ENCODE peak calls at places on chromosomes 2 and 18, in six cellular contexts. One of them, this sample, is unnamed.
A peak's percentile ranks its signal among the peaks of the same experiment; 100 is the strongest.

GRCh38 chr2:48767330-48767729 is 11.8 kb upstream of the LHCGR start:
- DNase-seq in IMR-90: no peak
- DNase-seq in hepatocyte: peak; percentile 54
- DNase-seq in heart right ventricle: no peak
- DNase-seq in OCI-LY7: no peak
- DNase-seq in CD4-positive, alpha-beta T cell: no peak
- DNase-seq in this sample: no peak

GRCh38 chr2:100425573-100426383 is 8.3 kb upstream of the CHST10 start:
- DNase-seq in heart right ventricle: no peak
- DNase-seq in IMR-90: no peak
- DNase-seq in OCI-LY7: no peak
- DNase-seq in hepatocyte: no peak
- DNase-seq in CD4-positive, alpha-beta T cell: no peak
- DNase-seq in this sample: no peak

GRCh38 chr2:163658556-163658955 is 77.3 kb downstream of the FIGN start:
- DNase-seq in OCI-LY7: no peak
- DNase-seq in CD4-positive, alpha-beta T cell: no peak
- DNase-seq in hepatocyte: no peak
- DNase-seq in heart right ventricle: no peak
- DNase-seq in IMR-90: no peak
- DNase-seq in this sample: peak; percentile 52

GRCh38 chr2:218517434-218518206 is 50.5 kb downstream of the USP37 start:
- DNase-seq in IMR-90: no peak
- DNase-seq in hepatocyte: no peak
- DNase-seq in heart right ventricle: no peak
- DNase-seq in OCI-LY7: no peak
- DNase-seq in CD4-positive, alpha-beta T cell: no peak
- DNase-seq in this sample: no peak

GRCh38 chr18:11689972-11690570 is 1.0 kb downstream of the GNAL start:
- DNase-seq in IMR-90: peak; percentile 2
- DNase-seq in CD4-positive, alpha-beta T cell: no peak
- DNase-seq in hepatocyte: no peak
- DNase-seq in heart right ventricle: no peak
- DNase-seq in OCI-LY7: no peak
- DNase-seq in this sample: no peak

GRCh38 chr2:36356199-36356989 is 816 bp downstream of the CRIM1 start:
- DNase-seq in OCI-LY7: peak; percentile 71
- DNase-seq in CD4-positive, alpha-beta T cell: peak; percentile 12
- DNase-seq in hepatocyte: peak; percentile 68
- DNase-seq in IMR-90: peak; percentile 34
- DNase-seq in heart right ventricle: peak; percentile 38
- DNase-seq in this sample: no peak

GRCh38 chr2:42999856-43000241 is 207.5 kb upstream of the HAAO start:
- DNase-seq in OCI-LY7: no peak
- DNase-seq in CD4-positive, alpha-beta T cell: no peak
- DNase-seq in hepatocyte: no peak
- DNase-seq in IMR-90: no peak
- DNase-seq in heart right ventricle: no peak
- DNase-seq in this sample: no peak

GRCh38 chr2:25314514-25315315 is 27.0 kb downstream of the DNMT3A start:
- DNase-seq in heart right ventricle: peak; percentile 88
- DNase-seq in CD4-positive, alpha-beta T cell: peak; percentile 60
- DNase-seq in IMR-90: peak; percentile 29
- DNase-seq in hepatocyte: peak; percentile 84
- DNase-seq in OCI-LY7: peak; percentile 54
- DNase-seq in this sample: no peak

GRCh38 chr18:55875330-55875933 is 287.4 kb upstream of the TCF4 start:
- DNase-seq in IMR-90: no peak
- DNase-seq in CD4-positive, alpha-beta T cell: no peak
- DNase-seq in heart right ventricle: no peak
- DNase-seq in hepatocyte: no peak
- DNase-seq in OCI-LY7: no peak
- DNase-seq in this sample: no peak

GRCh38 chr2:195382186-195382585 is 274.8 kb upstream of the SLC39A10 start:
- DNase-seq in heart right ventricle: no peak
- DNase-seq in CD4-positive, alpha-beta T cell: no peak
- DNase-seq in OCI-LY7: peak; percentile 30
- DNase-seq in IMR-90: no peak
- DNase-seq in hepatocyte: no peak
- DNase-seq in this sample: no peak

GRCh38 chr2:157420771-157421323 is 23.0 kb downstream of the CYTIP start:
- DNase-seq in heart right ventricle: no peak
- DNase-seq in CD4-positive, alpha-beta T cell: no peak
- DNase-seq in OCI-LY7: no peak
- DNase-seq in hepatocyte: no peak
- DNase-seq in IMR-90: peak; percentile 8
- DNase-seq in this sample: no peak

GRCh38 chr2:113218283-113219091 is 44.7 kb downstream of the PSD4 start:
- DNase-seq in heart right ventricle: peak; percentile 33
- DNase-seq in IMR-90: no peak
- DNase-seq in OCI-LY7: no peak
- DNase-seq in CD4-positive, alpha-beta T cell: no peak
- DNase-seq in hepatocyte: peak; percentile 83
- DNase-seq in this sample: no peak

GRCh38 chr2:236162804-236163482 is 5.2 kb downstream of the GBX2 start:
- DNase-seq in heart right ventricle: no peak
- DNase-seq in OCI-LY7: no peak
- DNase-seq in CD4-positive, alpha-beta T cell: no peak
- DNase-seq in hepatocyte: no peak
- DNase-seq in IMR-90: no peak
- DNase-seq in this sample: no peak

DNA sequence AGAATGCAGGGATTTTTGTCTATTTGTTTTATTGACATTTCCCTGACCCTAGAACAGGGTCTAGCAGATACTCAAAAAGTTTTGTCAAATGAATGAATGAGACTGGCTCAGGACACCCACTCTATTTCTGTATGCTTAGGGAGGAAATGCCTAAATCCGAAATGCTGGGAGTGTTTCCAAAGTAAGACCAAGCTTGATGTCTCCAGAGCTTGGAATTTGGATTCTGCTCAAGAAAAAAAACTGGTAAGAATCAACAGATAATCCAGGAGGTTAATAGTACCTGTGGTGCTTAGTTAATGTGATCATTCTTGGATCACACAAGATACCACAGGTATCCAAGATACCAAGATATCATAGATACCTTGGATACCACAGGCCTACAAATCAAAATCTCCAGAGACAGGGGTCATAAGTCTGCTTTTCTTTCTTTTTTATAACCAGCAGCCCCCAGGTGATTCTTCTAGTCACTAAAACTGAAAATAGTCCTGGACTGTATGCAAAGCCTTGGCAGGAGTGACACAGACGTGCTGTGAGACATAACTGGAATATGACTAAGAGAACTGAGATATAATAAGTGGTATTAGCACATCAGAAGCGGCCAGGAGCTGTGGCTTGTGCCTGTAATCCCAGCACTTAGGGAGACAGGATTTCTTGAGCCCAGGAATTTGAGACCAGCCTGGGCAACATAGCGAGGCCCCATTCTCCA is 39.9 kb upstream of the SP3 start:
- DNase-seq in IMR-90: peak; percentile 86
- DNase-seq in OCI-LY7: no peak
- DNase-seq in hepatocyte: peak; percentile 53
- DNase-seq in heart right ventricle: peak; percentile 45
- DNase-seq in CD4-positive, alpha-beta T cell: no peak
- DNase-seq in this sample: peak; percentile 62
- H3K27ac ChIP-seq in IMR-90: no peak overlapping the region
- H3K27ac ChIP-seq in OCI-LY7: no peak overlapping the region
- H3K27ac ChIP-seq in hepatocyte: peak overlapping the region; percentile 73
- H3K27ac ChIP-seq in heart right ventricle: peak overlapping the region; percentile 52
- H3K27ac ChIP-seq in CD4-positive, alpha-beta T cell: no peak overlapping the region
- H3K27ac ChIP-seq in this sample: no peak overlapping the region

DNA sequence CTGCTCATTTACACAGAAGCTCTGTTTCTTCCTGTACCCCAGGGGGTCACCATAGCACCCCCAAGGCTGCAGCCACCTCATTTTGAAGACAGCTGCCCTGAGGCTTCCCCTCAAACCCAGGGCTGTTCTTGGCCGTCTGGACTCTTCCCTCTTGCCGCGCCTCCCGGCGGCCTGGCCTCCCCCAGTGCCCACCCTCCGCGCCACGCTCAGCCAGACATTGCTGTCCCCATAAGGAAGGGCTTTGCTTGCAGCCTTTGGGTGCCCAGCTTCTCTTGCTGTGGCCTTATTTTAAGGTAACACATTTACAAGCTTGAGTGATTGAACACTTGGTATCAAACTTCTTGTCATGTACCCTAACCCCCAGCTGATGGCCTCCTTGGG is 79.0 kb downstream of the STPG4 start:
- DNase-seq in CD4-positive, alpha-beta T cell: no peak
- DNase-seq in OCI-LY7: no peak
- DNase-seq in IMR-90: no peak
- DNase-seq in hepatocyte: no peak
- DNase-seq in heart right ventricle: no peak
- DNase-seq in this sample: no peak
- H3K27ac ChIP-seq in CD4-positive, alpha-beta T cell: no peak overlapping the region
- H3K27ac ChIP-seq in OCI-LY7: no peak overlapping the region
- H3K27ac ChIP-seq in IMR-90: peak overlapping the region; percentile 82
- H3K27ac ChIP-seq in hepatocyte: peak overlapping the region; percentile 69
- H3K27ac ChIP-seq in heart right ventricle: peak overlapping the region; percentile 96
- H3K27ac ChIP-seq in this sample: no peak overlapping the region

DNA sequence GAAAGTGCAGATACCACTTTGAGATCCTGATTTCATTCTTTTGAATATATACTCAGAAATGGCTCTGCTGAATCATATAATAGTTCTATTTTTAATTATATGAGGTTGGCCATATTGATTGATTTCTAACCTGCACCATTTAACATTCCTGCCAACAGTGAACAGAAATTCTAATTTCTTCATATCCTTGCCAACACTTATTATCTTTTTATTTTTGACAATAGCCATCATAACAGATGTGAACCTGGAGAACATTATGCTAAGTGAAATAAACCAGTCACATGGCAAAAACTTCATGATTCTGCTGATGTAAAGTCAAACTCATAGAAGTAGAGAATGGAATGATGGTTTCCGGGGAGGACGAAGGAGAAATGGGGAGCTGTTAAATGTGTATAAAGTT is 344.5 kb upstream of the CYRIA start:
- DNase-seq in CD4-positive, alpha-beta T cell: no peak
- DNase-seq in hepatocyte: no peak
- DNase-seq in OCI-LY7: no peak
- DNase-seq in heart right ventricle: no peak
- DNase-seq in IMR-90: no peak
- DNase-seq in this sample: no peak
- H3K27ac ChIP-seq in CD4-positive, alpha-beta T cell: no peak overlapping the region
- H3K27ac ChIP-seq in hepatocyte: no peak overlapping the region
- H3K27ac ChIP-seq in OCI-LY7: no peak overlapping the region
- H3K27ac ChIP-seq in heart right ventricle: no peak overlapping the region
- H3K27ac ChIP-seq in IMR-90: no peak overlapping the region
- H3K27ac ChIP-seq in this sample: no peak overlapping the region

GRCh38 chr18:13137041-13137938 is 81.3 kb upstream of the LDLRAD4 start:
- DNase-seq in CD4-positive, alpha-beta T cell: no peak
- DNase-seq in IMR-90: no peak
- DNase-seq in OCI-LY7: no peak
- DNase-seq in hepatocyte: no peak
- DNase-seq in heart right ventricle: peak; percentile 36
- DNase-seq in this sample: no peak

GRCh38 chr18:13136056-13136688 is 82.4 kb upstream of the LDLRAD4 start:
- DNase-seq in heart right ventricle: no peak
- DNase-seq in CD4-positive, alpha-beta T cell: no peak
- DNase-seq in IMR-90: no peak
- DNase-seq in hepatocyte: no peak
- DNase-seq in OCI-LY7: no peak
- DNase-seq in this sample: no peak

GRCh38 chr18:13137939-13138821 is 80.4 kb upstream of the LDLRAD4 start:
- DNase-seq in IMR-90: peak; percentile 8
- DNase-seq in OCI-LY7: no peak
- DNase-seq in hepatocyte: no peak
- DNase-seq in CD4-positive, alpha-beta T cell: peak; percentile 37
- DNase-seq in heart right ventricle: peak; percentile 75
- DNase-seq in this sample: no peak

GRCh38 chr18:13134551-13135401 is 83.8 kb upstream of the LDLRAD4 start:
- DNase-seq in OCI-LY7: no peak
- DNase-seq in heart right ventricle: no peak
- DNase-seq in hepatocyte: no peak
- DNase-seq in IMR-90: no peak
- DNase-seq in CD4-positive, alpha-beta T cell: no peak
- DNase-seq in this sample: no peak

DNA sequence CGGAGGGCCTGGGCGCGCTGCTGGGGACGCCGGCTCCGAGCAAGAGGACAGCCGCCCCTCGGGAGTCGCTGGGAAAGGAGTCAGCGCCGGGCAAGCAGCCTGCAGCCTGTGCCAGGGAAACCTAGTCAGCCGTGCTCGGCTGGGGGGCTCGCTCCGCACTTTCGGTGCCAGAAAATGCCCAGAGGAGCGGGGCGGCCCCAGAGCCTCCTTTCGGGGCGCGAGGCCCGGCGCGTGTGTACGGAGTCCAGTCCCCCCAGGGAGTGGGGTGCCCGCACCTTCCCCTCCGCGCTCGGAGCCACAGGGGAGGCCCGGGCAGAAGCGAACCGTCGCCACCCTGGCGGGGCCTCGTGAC is 81.9 kb upstream of the LDLRAD4 start:
- DNase-seq in heart right ventricle: no peak
- DNase-seq in CD4-positive, alpha-beta T cell: no peak
- DNase-seq in OCI-LY7: no peak
- DNase-seq in IMR-90: no peak
- DNase-seq in hepatocyte: no peak
- DNase-seq in this sample: no peak
- H3K27ac ChIP-seq in heart right ventricle: peak overlapping the region; percentile 79
- H3K27ac ChIP-seq in CD4-positive, alpha-beta T cell: peak overlapping the region; percentile 48
- H3K27ac ChIP-seq in OCI-LY7: no peak overlapping the region
- H3K27ac ChIP-seq in IMR-90: no peak overlapping the region
- H3K27ac ChIP-seq in hepatocyte: no peak overlapping the region
- H3K27ac ChIP-seq in this sample: no peak overlapping the region

GRCh38 chr2:161075701-161076100 is 84.5 kb upstream of the TANK start:
- DNase-seq in CD4-positive, alpha-beta T cell: no peak
- DNase-seq in IMR-90: no peak
- DNase-seq in heart right ventricle: no peak
- DNase-seq in hepatocyte: no peak
- DNase-seq in OCI-LY7: no peak
- DNase-seq in this sample: no peak

GRCh38 chr2:161076936-161077335 is 83.3 kb upstream of the TANK start:
- DNase-seq in hepatocyte: no peak
- DNase-seq in OCI-LY7: no peak
- DNase-seq in IMR-90: no peak
- DNase-seq in heart right ventricle: no peak
- DNase-seq in CD4-positive, alpha-beta T cell: no peak
- DNase-seq in this sample: no peak

GRCh38 chr2:161077367-161078210 is 82.6 kb upstream of the TANK start:
- DNase-seq in CD4-positive, alpha-beta T cell: peak; percentile 25
- DNase-seq in IMR-90: peak; percentile 52
- DNase-seq in OCI-LY7: no peak
- DNase-seq in heart right ventricle: peak; percentile 15
- DNase-seq in hepatocyte: no peak
- DNase-seq in this sample: peak; percentile 38

GRCh38 chr2:161078211-161078539 is 82.1 kb upstream of the TANK start:
- DNase-seq in hepatocyte: no peak
- DNase-seq in IMR-90: no peak
- DNase-seq in CD4-positive, alpha-beta T cell: no peak
- DNase-seq in heart right ventricle: no peak
- DNase-seq in OCI-LY7: no peak
- DNase-seq in this sample: peak; percentile 84
- H3K27ac ChIP-seq in hepatocyte: no peak overlapping the region
- H3K27ac ChIP-seq in IMR-90: no peak overlapping the region
- H3K27ac ChIP-seq in CD4-positive, alpha-beta T cell: peak overlapping the region; percentile 22
- H3K27ac ChIP-seq in heart right ventricle: peak overlapping the region; percentile 81
- H3K27ac ChIP-seq in OCI-LY7: no peak overlapping the region
- H3K27ac ChIP-seq in this sample: no peak overlapping the region

DNA sequence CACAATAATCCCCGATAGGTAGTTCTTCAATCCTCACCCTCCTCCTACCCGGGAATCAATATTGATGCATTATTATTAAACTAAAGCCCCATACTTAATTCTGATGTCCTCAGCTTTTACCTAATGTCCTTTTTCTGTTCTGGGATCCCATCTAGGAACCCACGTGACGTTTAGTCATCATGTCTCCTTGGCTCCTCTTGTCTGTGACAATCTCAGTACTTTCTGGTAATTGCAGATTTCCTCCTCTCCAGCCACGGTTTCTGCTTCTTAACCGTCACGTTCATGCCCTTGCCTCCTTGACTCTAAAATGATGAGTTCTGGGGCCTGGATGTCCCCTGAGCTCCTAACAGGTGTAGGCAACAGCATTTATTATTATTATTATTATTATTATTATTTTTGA is 2.9 kb upstream of the DGKD start:
- DNase-seq in IMR-90: no peak
- DNase-seq in hepatocyte: peak; percentile 3
- DNase-seq in OCI-LY7: no peak
- DNase-seq in heart right ventricle: no peak
- DNase-seq in CD4-positive, alpha-beta T cell: no peak
- DNase-seq in this sample: no peak
- H3K27ac ChIP-seq in IMR-90: no peak overlapping the region
- H3K27ac ChIP-seq in hepatocyte: peak overlapping the region; percentile 55
- H3K27ac ChIP-seq in OCI-LY7: no peak overlapping the region
- H3K27ac ChIP-seq in heart right ventricle: no peak overlapping the region
- H3K27ac ChIP-seq in CD4-positive, alpha-beta T cell: no peak overlapping the region
- H3K27ac ChIP-seq in this sample: peak overlapping the region; percentile 12

This sample was measured in foreskin keratinocyte.